ENCODE peak calls at places on chromosomes 12 and 14, in eight cellular contexts. One of them, this sample, is unnamed.

GRCh38 chr14:29348504-29348903 is 579.1 kb downstream of the PRKD1 start:
- DNase-seq in WTC11: no peak
- DNase-seq in left lung: no peak
- DNase-seq in testis: no peak
- DNase-seq in GM12865: no peak
- DNase-seq in RWPE1: peak
- DNase-seq in mucosa of descending colon: no peak
- DNase-seq in ovary: no peak
- DNase-seq in this sample: no peak

GRCh38 chr12:6333566-6333965 is 8.3 kb downstream of the TNFRSF1A start:
- DNase-seq in WTC11: no peak
- DNase-seq in left lung: no peak
- DNase-seq in testis: no peak
- DNase-seq in GM12865: no peak
- DNase-seq in RWPE1: peak
- DNase-seq in mucosa of descending colon: no peak
- DNase-seq in ovary: no peak
- DNase-seq in this sample: no peak

GRCh38 chr14:95226801-95227200 is 69.5 kb upstream of the DICER1 start:
- DNase-seq in WTC11: no peak
- DNase-seq in left lung: no peak
- DNase-seq in testis: no peak
- DNase-seq in GM12865: no peak
- DNase-seq in RWPE1: no peak
- DNase-seq in mucosa of descending colon: no peak
- DNase-seq in ovary: no peak
- DNase-seq in this sample: no peak

GRCh38 chr12:57089259-57090245 is 638 bp downstream of the NAB2 start:
- DNase-seq in WTC11: peak
- DNase-seq in left lung: peak
- DNase-seq in testis: peak
- DNase-seq in GM12865: peak
- DNase-seq in RWPE1: no peak
- DNase-seq in mucosa of descending colon: peak
- DNase-seq in ovary: peak
- DNase-seq in this sample: no peak

GRCh38 chr14:104794641-104795467 is 694 bp downstream of the AKT1 start:
- DNase-seq in WTC11: no peak
- DNase-seq in left lung: peak
- DNase-seq in testis: peak
- DNase-seq in GM12865: peak
- DNase-seq in RWPE1: peak
- DNase-seq in mucosa of descending colon: peak
- DNase-seq in ovary: peak
- DNase-seq in this sample: no peak

GRCh38 chr12:119154435-119154818 is 24.3 kb upstream of the HSPB8 start:
- DNase-seq in WTC11: peak
- DNase-seq in left lung: no peak
- DNase-seq in testis: peak
- DNase-seq in GM12865: peak
- DNase-seq in RWPE1: no peak
- DNase-seq in mucosa of descending colon: no peak
- DNase-seq in ovary: no peak
- DNase-seq in this sample: peak

GRCh38 chr12:6044082-6044481 is 80.4 kb downstream of the VWF start:
- DNase-seq in WTC11: no peak
- DNase-seq in left lung: no peak
- DNase-seq in testis: no peak
- DNase-seq in GM12865: no peak
- DNase-seq in RWPE1: peak
- DNase-seq in mucosa of descending colon: no peak
- DNase-seq in ovary: no peak
- DNase-seq in this sample: no peak

GRCh38 chr14:69287096-69287991 is 27.4 kb downstream of the GALNT16 start:
- DNase-seq in WTC11: no peak
- DNase-seq in left lung: no peak
- DNase-seq in testis: no peak
- DNase-seq in GM12865: no peak
- DNase-seq in RWPE1: no peak
- DNase-seq in mucosa of descending colon: no peak
- DNase-seq in ovary: no peak
- DNase-seq in this sample: no peak

GRCh38 chr12:62319058-62319457 is 58.9 kb downstream of the USP15 start:
- DNase-seq in WTC11: no peak
- DNase-seq in left lung: no peak
- DNase-seq in testis: no peak
- DNase-seq in GM12865: no peak
- DNase-seq in RWPE1: no peak
- DNase-seq in mucosa of descending colon: no peak
- DNase-seq in ovary: no peak
- DNase-seq in this sample: no peak

GRCh38 chr12:23760495-23760894 is 189.0 kb downstream of the SOX5 start:
- DNase-seq in WTC11: peak
- DNase-seq in left lung: no peak
- DNase-seq in testis: no peak
- DNase-seq in GM12865: no peak
- DNase-seq in RWPE1: no peak
- DNase-seq in mucosa of descending colon: no peak
- DNase-seq in ovary: no peak
- DNase-seq in this sample: no peak

GRCh38 chr12:112473056-112473455 is 54.3 kb downstream of the PTPN11 start:
- DNase-seq in WTC11: no peak
- DNase-seq in left lung: no peak
- DNase-seq in testis: no peak
- DNase-seq in GM12865: peak
- DNase-seq in RWPE1: no peak
- DNase-seq in mucosa of descending colon: no peak
- DNase-seq in ovary: no peak
- DNase-seq in this sample: no peak

GRCh38 chr12:62866451-62867082 is 68.4 kb downstream of the PPM1H start:
- DNase-seq in WTC11: peak
- DNase-seq in left lung: no peak
- DNase-seq in testis: no peak
- DNase-seq in GM12865: no peak
- DNase-seq in RWPE1: peak
- DNase-seq in mucosa of descending colon: no peak
- DNase-seq in ovary: no peak
- DNase-seq in this sample: no peak

GRCh38 chr14:51335521-51335920 is 95.5 kb downstream of the TMX1 start:
- DNase-seq in WTC11: no peak
- DNase-seq in left lung: no peak
- DNase-seq in testis: peak
- DNase-seq in GM12865: no peak
- DNase-seq in RWPE1: no peak
- DNase-seq in mucosa of descending colon: peak
- DNase-seq in ovary: peak
- DNase-seq in this sample: no peak

GRCh38 chr12:92080390-92081285 is 65.0 kb downstream of the BTG1 start:
- DNase-seq in WTC11: no peak
- DNase-seq in left lung: no peak
- DNase-seq in testis: no peak
- DNase-seq in GM12865: peak
- DNase-seq in RWPE1: peak
- DNase-seq in mucosa of descending colon: no peak
- DNase-seq in ovary: no peak
- DNase-seq in this sample: no peak

GRCh38 chr14:87745507-87746118 is 247.4 kb downstream of the GALC start:
- DNase-seq in WTC11: peak
- DNase-seq in left lung: no peak
- DNase-seq in testis: peak
- DNase-seq in GM12865: peak
- DNase-seq in RWPE1: peak
- DNase-seq in mucosa of descending colon: no peak
- DNase-seq in ovary: no peak
- DNase-seq in this sample: no peak

GRCh38 chr12:4244868-4245267 is 28.7 kb upstream of the CCND2 start:
- DNase-seq in WTC11: no peak
- DNase-seq in left lung: no peak
- DNase-seq in testis: no peak
- DNase-seq in GM12865: no peak
- DNase-seq in RWPE1: no peak
- DNase-seq in mucosa of descending colon: no peak
- DNase-seq in ovary: no peak
- DNase-seq in this sample: no peak

DNA sequence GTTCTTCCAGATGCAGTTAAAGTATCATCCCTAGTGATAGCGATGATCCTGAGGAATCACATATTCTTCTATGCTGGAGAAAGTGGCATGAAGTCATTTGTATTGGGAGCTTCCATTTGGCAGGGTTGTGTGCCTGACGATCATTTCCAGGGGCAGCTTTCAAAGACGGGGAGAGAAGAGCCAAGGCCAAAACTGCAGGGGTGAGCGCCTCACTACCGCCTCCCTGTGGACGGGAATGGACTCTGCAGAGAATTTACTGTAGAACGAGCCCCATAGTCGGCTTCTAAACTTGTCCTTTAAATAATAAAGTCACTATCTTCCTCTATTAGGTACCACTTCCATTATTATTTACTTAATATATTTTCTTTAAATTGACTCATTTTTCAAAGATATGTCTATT is 555.9 kb upstream of the TMEM132C start:
- DNase-seq in WTC11: peak
- DNase-seq in left lung: no peak
- DNase-seq in testis: peak
- DNase-seq in GM12865: no peak
- DNase-seq in RWPE1: no peak
- DNase-seq in mucosa of descending colon: no peak
- DNase-seq in ovary: no peak
- DNase-seq in this sample: no peak
- TF ChIP-seq CTCF in WTC11: peak
- TF ChIP-seq CTCF in left lung: no peak
- TF ChIP-seq CTCF in testis: no peak
- TF ChIP-seq CTCF in GM12865: peak
- TF ChIP-seq CTCF in RWPE1: no peak
- TF ChIP-seq CTCF in mucosa of descending colon: no peak
- TF ChIP-seq CTCF in ovary: no peak
- TF ChIP-seq CTCF in this sample: no peak

DNA sequence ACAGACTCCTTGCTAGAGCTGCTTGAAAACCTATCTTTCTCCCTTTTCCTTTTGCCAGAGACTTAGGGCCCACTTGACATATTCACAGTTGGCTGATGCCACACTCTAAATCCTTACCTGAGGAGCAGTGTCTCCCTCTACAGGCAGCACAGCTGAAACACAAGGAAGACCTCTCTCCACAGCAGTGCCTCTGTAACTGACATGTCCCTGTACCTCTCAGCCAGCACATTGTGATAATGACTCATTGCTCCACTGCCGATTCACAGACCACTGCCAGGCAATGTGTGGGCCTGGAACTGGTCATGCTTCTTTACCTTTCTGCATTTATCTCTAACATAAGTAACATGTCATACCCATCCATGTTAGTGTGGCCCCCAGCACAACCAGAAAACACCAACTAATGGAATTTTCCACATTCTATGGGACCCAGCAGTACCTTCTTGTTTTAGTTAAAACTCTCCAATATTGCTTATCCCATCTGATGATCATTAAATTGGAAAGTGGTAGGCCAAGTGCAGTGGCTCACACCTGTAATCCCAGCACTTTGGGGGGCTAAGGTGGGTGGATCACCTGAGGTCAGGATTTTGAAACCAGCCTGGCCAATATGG is 56.5 kb downstream of the GTF2A1 start:
- DNase-seq in WTC11: peak
- DNase-seq in left lung: no peak
- DNase-seq in testis: peak
- DNase-seq in GM12865: peak
- DNase-seq in RWPE1: peak
- DNase-seq in mucosa of descending colon: peak
- DNase-seq in ovary: no peak
- DNase-seq in this sample: no peak
- TF ChIP-seq CTCF in WTC11: peak
- TF ChIP-seq CTCF in left lung: peak
- TF ChIP-seq CTCF in testis: peak
- TF ChIP-seq CTCF in GM12865: peak
- TF ChIP-seq CTCF in RWPE1: peak
- TF ChIP-seq CTCF in mucosa of descending colon: peak
- TF ChIP-seq CTCF in ovary: no peak
- TF ChIP-seq CTCF in this sample: no peak

DNA sequence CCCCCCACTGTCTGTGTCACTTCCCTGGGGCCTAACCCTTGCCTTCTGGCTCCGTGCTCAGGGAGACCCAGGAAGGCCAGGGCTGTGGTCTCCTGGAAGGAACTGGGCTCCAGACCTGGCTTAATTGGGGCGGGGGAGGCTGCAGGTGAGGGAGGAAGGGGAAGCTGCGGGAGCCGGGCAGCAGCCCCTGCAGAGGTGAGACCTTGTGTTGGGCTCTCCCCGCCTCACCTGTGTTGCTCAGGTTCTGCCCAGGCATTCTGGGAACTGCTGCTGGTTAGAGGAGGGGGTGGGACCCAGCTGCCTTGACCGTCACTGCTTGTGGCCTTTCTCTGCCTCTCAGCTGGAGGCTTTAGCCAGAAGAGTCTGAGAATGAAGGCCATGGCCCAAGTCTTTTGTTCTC is 247.5 kb downstream of the CHST11 start:
- DNase-seq in WTC11: peak
- DNase-seq in left lung: no peak
- DNase-seq in testis: no peak
- DNase-seq in GM12865: no peak
- DNase-seq in RWPE1: no peak
- DNase-seq in mucosa of descending colon: no peak
- DNase-seq in ovary: no peak
- DNase-seq in this sample: no peak
- TF ChIP-seq CTCF in WTC11: no peak
- TF ChIP-seq CTCF in left lung: no peak
- TF ChIP-seq CTCF in testis: no peak
- TF ChIP-seq CTCF in GM12865: no peak
- TF ChIP-seq CTCF in RWPE1: no peak
- TF ChIP-seq CTCF in mucosa of descending colon: no peak
- TF ChIP-seq CTCF in ovary: no peak
- TF ChIP-seq CTCF in this sample: no peak

GRCh38 chr14:90991690-90992443 is 68.6 kb downstream of the RPS6KA5 start:
- DNase-seq in WTC11: no peak
- DNase-seq in left lung: no peak
- DNase-seq in testis: no peak
- DNase-seq in GM12865: no peak
- DNase-seq in RWPE1: no peak
- DNase-seq in mucosa of descending colon: no peak
- DNase-seq in ovary: no peak
- DNase-seq in this sample: no peak

GRCh38 chr14:90999299-90999698 is 61.1 kb downstream of the RPS6KA5 start:
- DNase-seq in WTC11: no peak
- DNase-seq in left lung: no peak
- DNase-seq in testis: no peak
- DNase-seq in GM12865: no peak
- DNase-seq in RWPE1: no peak
- DNase-seq in mucosa of descending colon: no peak
- DNase-seq in ovary: no peak
- DNase-seq in this sample: no peak

GRCh38 chr14:90993792-90994191 is 66.6 kb downstream of the RPS6KA5 start:
- DNase-seq in WTC11: no peak
- DNase-seq in left lung: no peak
- DNase-seq in testis: no peak
- DNase-seq in GM12865: no peak
- DNase-seq in RWPE1: no peak
- DNase-seq in mucosa of descending colon: no peak
- DNase-seq in ovary: no peak
- DNase-seq in this sample: no peak

GRCh38 chr14:90995785-90996184 is 64.7 kb downstream of the RPS6KA5 start:
- DNase-seq in WTC11: no peak
- DNase-seq in left lung: no peak
- DNase-seq in testis: no peak
- DNase-seq in GM12865: no peak
- DNase-seq in RWPE1: no peak
- DNase-seq in mucosa of descending colon: no peak
- DNase-seq in ovary: no peak
- DNase-seq in this sample: no peak

GRCh38 chr14:90996967-90997366 is 63.5 kb downstream of the RPS6KA5 start:
- DNase-seq in WTC11: no peak
- DNase-seq in left lung: no peak
- DNase-seq in testis: no peak
- DNase-seq in GM12865: no peak
- DNase-seq in RWPE1: no peak
- DNase-seq in mucosa of descending colon: no peak
- DNase-seq in ovary: no peak
- DNase-seq in this sample: no peak
- TF ChIP-seq CTCF in WTC11: no peak
- TF ChIP-seq CTCF in left lung: no peak
- TF ChIP-seq CTCF in testis: no peak
- TF ChIP-seq CTCF in GM12865: no peak
- TF ChIP-seq CTCF in RWPE1: no peak
- TF ChIP-seq CTCF in mucosa of descending colon: no peak
- TF ChIP-seq CTCF in ovary: no peak
- TF ChIP-seq CTCF in this sample: no peak

This sample was measured in mesothelial cell of epicardium.